ENCODE peak calls at places on chromosome 4, in nine cellular contexts. O, H, E, J, L, Q, V, C and W are unnamed samples.

GRCh38 chr4:139506774-139507173 is 49.2 kb downstream of the SETD7 start:
- DNase-seq in C (no peak), L (no peak), J (no peak), V (no peak), O (no peak), E (no peak), H (no peak), Q (no peak), W (no peak)

GRCh38 chr4:10872833-10873517 is 188.4 kb upstream of the CLNK start:
- DNase-seq in E (no peak), O (no peak), Q (no peak), J (no peak), H (no peak), V (no peak), L (no peak), C (no peak), W (no peak)

GRCh38 chr4:146957252-146957651 is 11.6 kb upstream of the TTC29 start:
- DNase-seq in L (no peak), Q (no peak), V (no peak), C (no peak), E (no peak), J (no peak), H (no peak), O (no peak), W (peak; percentile 41)

GRCh38 chr4:140335076-140335475 is 38.4 kb upstream of the SCOC start:
- DNase-seq in V (no peak), Q (no peak), E (no peak), H (no peak), O (no peak), L (no peak), C (no peak), J (no peak), W (no peak)

GRCh38 chr4:121256346-121256745 is 92.2 kb upstream of the TNIP3 start:
- DNase-seq in Q (no peak), E (peak; percentile 10), L (no peak), J (no peak), V (no peak), O (no peak), C (no peak), H (no peak), W (peak; percentile 56)

GRCh38 chr4:13990596-13991589 is 363.4 kb upstream of the BOD1L1 start:
- DNase-seq in H (peak; percentile 51), E (no peak), J (peak; percentile 20), O (no peak), V (no peak), C (peak; percentile 40), L (no peak), Q (no peak), W (no peak)

GRCh38 chr4:78779280-78779679 is 3.1 kb downstream of the BMP2K start:
- DNase-seq in V (no peak), H (no peak), Q (no peak), J (no peak), E (no peak), O (no peak), L (no peak), C (no peak), W (no peak)

GRCh38 chr4:64158648-64159326 is 250.5 kb downstream of the TECRL start:
- DNase-seq in C (peak; percentile 22), Q (no peak), J (peak; percentile 59), E (no peak), H (peak; percentile 61), O (peak; percentile 38), L (peak; percentile 66), V (no peak), W (peak; percentile 18)

GRCh38 chr4:5773271-5773555 is 62.2 kb downstream of the EVC start:
- DNase-seq in H (no peak), L (no peak), J (no peak), E (no peak), Q (no peak), O (no peak), C (no peak), V (no peak), W (peak; percentile 94)

GRCh38 chr4:2828758-2829181 is 14.9 kb upstream of the ADD1 start:
- DNase-seq in J (no peak), O (no peak), V (no peak), E (no peak), H (no peak), Q (peak; percentile 11), C (no peak), L (no peak), W (no peak)

GRCh38 chr4:80619070-80619674 is 283.6 kb downstream of the CFAP299 start:
- DNase-seq in C (no peak), H (no peak), L (peak; percentile 39), Q (no peak), J (peak; percentile 3), O (no peak), V (no peak), E (no peak), W (no peak)

GRCh38 chr4:110619001-110619350 is 3.9 kb downstream of the PITX2 start:
- DNase-seq in C (no peak), Q (no peak), O (no peak), J (no peak), E (no peak), L (no peak), H (no peak), V (no peak), W (no peak)

GRCh38 chr4:70969076-70969475 is 24.4 kb upstream of the DCK start:
- DNase-seq in Q (no peak), J (no peak), O (no peak), E (no peak), H (no peak), C (no peak), V (no peak), L (no peak), W (no peak)

GRCh38 chr4:174561556-174561955 is 39.3 kb upstream of the HPGD start:
- DNase-seq in L (no peak), Q (no peak), V (no peak), C (no peak), J (no peak), H (no peak), E (no peak), O (no peak), W (no peak)
- H3K27ac ChIP-seq in L (no peak overlapping the region), Q (no peak overlapping the region), V (no peak overlapping the region), C (no peak overlapping the region), J (no peak overlapping the region), H (no peak overlapping the region), E (no peak overlapping the region), O (no peak overlapping the region), W (no peak overlapping the region)

DNA sequence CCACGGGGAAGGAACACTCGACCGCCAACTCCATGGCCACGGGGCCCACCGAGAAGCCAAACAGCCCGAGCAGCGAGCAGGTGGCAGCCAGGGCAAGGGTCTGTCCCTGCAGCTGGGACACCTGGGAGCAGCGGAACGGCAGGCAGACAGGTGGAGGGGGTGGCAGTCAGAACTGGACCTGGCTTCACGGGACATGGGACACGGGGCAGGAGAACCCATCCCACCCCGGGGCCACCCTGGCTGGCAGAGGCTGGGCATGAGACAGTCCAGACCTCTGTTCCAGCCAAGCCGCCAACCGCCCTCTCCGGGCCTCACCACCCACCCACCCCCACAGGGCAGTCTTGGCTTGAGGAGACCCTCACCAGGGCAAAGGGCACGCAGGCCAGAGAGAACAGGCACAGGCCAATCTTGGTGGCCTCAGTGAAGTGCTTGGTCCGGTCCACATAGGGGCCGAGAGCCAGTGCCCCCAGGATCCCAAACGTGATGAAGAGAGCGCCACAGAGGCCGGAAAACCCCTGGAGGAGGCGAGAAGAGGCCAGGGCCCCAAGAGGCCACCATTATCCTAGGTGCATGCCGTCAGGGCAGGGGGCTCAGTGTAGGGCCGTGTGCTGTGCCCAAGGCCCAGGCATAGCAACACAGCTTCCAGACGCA is 5.6 kb downstream of the SLC49A3 start:
- DNase-seq in O (no peak), Q (no peak), V (no peak), L (no peak), J (no peak), H (no peak), E (no peak), C (no peak), W (no peak)
- H3K27ac ChIP-seq in O (no peak overlapping the region), Q (peak overlapping the region; percentile 52), V (no peak overlapping the region), L (no peak overlapping the region), J (no peak overlapping the region), H (no peak overlapping the region), E (no peak overlapping the region), C (no peak overlapping the region), W (no peak overlapping the region)

GRCh38 chr4:123478859-123479345 is 82.3 kb downstream of the SPRY1 start:
- DNase-seq in E (no peak), J (peak; percentile 100), V (no peak), O (no peak), C (peak; percentile 15), H (peak; percentile 34), L (peak; percentile 78), Q (no peak), W (peak; percentile 81)
- H3K27ac ChIP-seq in E (no peak overlapping the region), J (peak overlapping the region; percentile 89), V (no peak overlapping the region), O (no peak overlapping the region), C (peak overlapping the region; percentile 41), H (peak overlapping the region; percentile 75), L (peak overlapping the region; percentile 43), Q (no peak overlapping the region), W (peak overlapping the region; percentile 81)

GRCh38 chr4:98262431-98262830 is 1.2 kb downstream of the RAP1GDS1 start:
- DNase-seq in E (no peak), Q (no peak), C (peak; percentile 32), O (no peak), V (no peak), H (peak; percentile 32), L (peak; percentile 17), J (no peak), W (no peak)
- H3K27ac ChIP-seq in E (peak overlapping the region; percentile 73), Q (peak overlapping the region; percentile 99), C (no peak overlapping the region), O (no peak overlapping the region), V (no peak overlapping the region), H (peak overlapping the region; percentile 96), L (peak overlapping the region; percentile 6), J (peak overlapping the region; percentile 75), W (peak overlapping the region; percentile 93)

GRCh38 chr4:8356856-8357255 is 83.7 kb downstream of the ACOX3 start:
- DNase-seq in J (no peak), L (no peak), H (no peak), Q (no peak), V (no peak), E (no peak), O (peak; percentile 9), C (no peak), W (no peak)

GRCh38 chr4:8353912-8354453 is 84.4 kb downstream of the HTRA3 start:
- DNase-seq in J (no peak), Q (no peak), C (no peak), E (no peak), V (no peak), O (peak; percentile 23), L (no peak), H (peak; percentile 7), W (no peak)

GRCh38 chr4:8355864-8356565 is 84.5 kb downstream of the ACOX3 start:
- DNase-seq in O (peak; percentile 25), L (no peak), H (peak; percentile 4), E (no peak), V (no peak), Q (no peak), J (no peak), C (no peak), W (no peak)

GRCh38 chr4:8353158-8353495 is 83.6 kb downstream of the HTRA3 start:
- DNase-seq in L (no peak), Q (no peak), C (no peak), O (peak; percentile 21), V (no peak), H (no peak), J (no peak), E (no peak), W (no peak)

GRCh38 chr4:8355306-8355705 is 85.2 kb downstream of the ACOX3 start:
- DNase-seq in Q (no peak), C (no peak), E (no peak), J (no peak), L (no peak), H (no peak), V (no peak), O (no peak), W (no peak)
- H3K27ac ChIP-seq in Q (peak overlapping the region; percentile 37), C (no peak overlapping the region), E (no peak overlapping the region), J (no peak overlapping the region), L (no peak overlapping the region), H (no peak overlapping the region), V (no peak overlapping the region), O (no peak overlapping the region), W (peak overlapping the region; percentile 34)

GRCh38 chr4:149933883-149934282 is 118.2 kb upstream of the IQCM start:
- DNase-seq in C (no peak), O (no peak), J (no peak), L (no peak), E (no peak), H (no peak), Q (no peak), V (no peak), W (no peak)
- H3K27ac ChIP-seq in C (no peak overlapping the region), O (no peak overlapping the region), J (no peak overlapping the region), L (no peak overlapping the region), E (no peak overlapping the region), H (no peak overlapping the region), Q (no peak overlapping the region), V (no peak overlapping the region), W (no peak overlapping the region)